ENCODE peak calls at places on chromosomes 3 and 15, in five cellular contexts. O is body of pancreas, W is fibroblast of the aortic adventitia, B is bronchial epithelial cell, C is lower leg skin. K is an unnamed sample.

GRCh38 chr3:30146978-30147377 is 459.4 kb upstream of the TGFBR2 start:
- DNase-seq in O (no peak), B (no peak), C (no peak), W (no peak), K (no peak)

GRCh38 chr3:69178838-69179739 is 56.7 kb upstream of the LMOD3 start:
- DNase-seq in B (peak; percentile 88), O (no peak), W (no peak), C (no peak), K (no peak)

GRCh38 chr3:195356151-195357086 is 85.5 kb upstream of the XXYLT1 start:
- DNase-seq in W (peak; percentile 11), B (no peak), C (no peak), O (no peak), K (no peak)

GRCh38 chr3:187616307-187616939 is 53.8 kb downstream of the SST start:
- DNase-seq in C (no peak), O (peak; percentile 57), B (peak; percentile 50), W (peak; percentile 69), K (peak; percentile 51)

GRCh38 chr3:45890405-45890804 is 4.1 kb downstream of the CCR9 start:
- DNase-seq in C (no peak), O (peak; percentile 14), B (peak; percentile 32), W (no peak), K (no peak)

GRCh38 chr15:44265757-44266156 is 22.8 kb upstream of the GOLM2 start:
- DNase-seq in W (no peak), B (no peak), C (no peak), O (no peak), K (no peak)

GRCh38 chr3:134527037-134527436 is 41.2 kb downstream of the CEP63 start:
- DNase-seq in W (no peak), B (peak; percentile 7), O (no peak), C (no peak), K (no peak)

GRCh38 chr3:149247025-149247710 is 25.5 kb upstream of the CP start:
- DNase-seq in W (peak; percentile 61), C (no peak), O (no peak), B (peak; percentile 84), K (no peak)

GRCh38 chr3:71244153-71245051 is 339.1 kb downstream of the FOXP1 start:
- DNase-seq in W (peak; percentile 96), B (peak; percentile 22), C (no peak), O (no peak), K (no peak)

GRCh38 chr3:121552379-121552778 is 6.6 kb upstream of the POLQ start:
- DNase-seq in W (no peak), B (no peak), C (no peak), O (no peak), K (no peak)

GRCh38 chr3:172690936-172691335 is 19.9 kb downstream of the NCEH1 start:
- DNase-seq in O (no peak), W (no peak), C (no peak), B (no peak), K (no peak)

GRCh38 chr3:157125101-157125500 is 34.8 kb downstream of the CCNL1 start:
- DNase-seq in O (no peak), C (no peak), W (no peak), B (peak; percentile 76), K (no peak)

DNA sequence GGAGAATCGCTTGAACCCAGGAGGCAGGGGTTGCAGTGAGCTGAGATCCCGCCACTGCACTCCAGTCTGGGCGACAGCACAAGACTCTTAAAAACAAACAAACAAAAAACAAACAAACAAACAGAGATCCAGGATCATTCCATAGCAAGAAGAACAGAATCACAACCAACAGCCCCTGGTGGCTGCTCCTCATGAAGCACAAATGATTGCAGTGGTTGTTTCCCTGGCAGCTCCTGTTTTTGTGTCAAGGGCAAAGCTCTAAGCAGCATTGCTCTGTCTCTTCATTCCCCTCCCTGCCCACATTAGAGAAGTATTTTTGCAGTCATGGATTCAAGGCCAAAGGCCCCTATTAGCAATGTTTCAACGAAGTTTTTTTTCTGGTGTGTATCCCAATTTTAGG is 25.8 kb upstream of the BLM start:
- DNase-seq in B (no peak), W (no peak), C (no peak), O (no peak), K (no peak)
- TF ChIP-seq CTCF in B (peak; percentile 6), W (peak; percentile 34), C (no peak), O (no peak), K (peak; percentile 11)

GRCh38 chr3:143851331-143852017 is 3.2 kb upstream of the SLC9A9 start:
- DNase-seq in O (no peak), W (no peak), C (peak; percentile 44), B (peak; percentile 86), K (no peak)
- TF ChIP-seq CTCF in O (no peak), W (no peak), C (no peak), B (no peak), K (no peak)

GRCh38 chr3:13636186-13636585 is 87.3 kb downstream of the FBLN2 start:
- DNase-seq in C (no peak), B (no peak), W (no peak), O (no peak), K (no peak)

GRCh38 chr3:13638927-13639326 is 90.0 kb downstream of the FBLN2 start:
- DNase-seq in C (no peak), O (no peak), W (no peak), B (peak; percentile 63), K (no peak)

GRCh38 chr3:13636874-13637273 is 87.9 kb downstream of the FBLN2 start:
- DNase-seq in C (no peak), O (no peak), W (no peak), B (no peak), K (no peak)

GRCh38 chr3:13637953-13638352 is 89.0 kb downstream of the FBLN2 start:
- DNase-seq in W (no peak), O (no peak), C (no peak), B (no peak), K (no peak)

GRCh38 chr3:13637311-13637891 is 88.5 kb downstream of the FBLN2 start:
- DNase-seq in B (no peak), O (no peak), C (no peak), W (no peak), K (no peak)
- TF ChIP-seq CTCF in B (no peak), O (no peak), C (no peak), W (no peak), K (no peak)

GRCh38 chr15:79849789-79850188 is 47.0 kb downstream of the MTHFS start:
- DNase-seq in W (peak; percentile 51), C (no peak), B (peak; percentile 22), O (no peak), K (no peak)
- TF ChIP-seq CTCF in W (peak; percentile 76), C (no peak), B (peak; percentile 22), O (peak; percentile 20), K (peak; percentile 63)

K was measured in GM13977.